ENCODE peak calls at places on chromosomes 5 and 9, in five cellular contexts. J, I, C, Q and F are unnamed samples.

GRCh38 chr5:7754997-7755596 is 95.8 kb downstream of the CFAP90 start:
- DNase-seq in J (no peak), I (no peak), C (no peak), Q (peak), F (peak)

GRCh38 chr5:45411971-45412612 is 284.1 kb downstream of the HCN1 start:
- DNase-seq in J (no peak), I (no peak), C (no peak), Q (peak), F (no peak)

GRCh38 chr9:6171667-6172066 is 43.9 kb upstream of the IL33 start:
- DNase-seq in J (no peak), I (no peak), C (no peak), Q (no peak), F (no peak)

GRCh38 chr5:43623048-43623447 is 20.1 kb downstream of the NNT start:
- DNase-seq in J (no peak), I (no peak), C (no peak), Q (no peak), F (no peak)

GRCh38 chr9:5389109-5389732 is 48.5 kb downstream of the PLGRKT start:
- DNase-seq in J (peak), I (no peak), C (no peak), Q (peak), F (no peak)

GRCh38 chr5:66807743-66808142 is 211.6 kb downstream of the MAST4 start:
- DNase-seq in J (no peak), I (no peak), C (no peak), Q (peak), F (no peak)

GRCh38 chr5:134053840-134054338 is 49.1 kb upstream of the VDAC1 start:
- DNase-seq in J (peak), I (no peak), C (no peak), Q (peak), F (no peak)

GRCh38 chr5:181187500-181188213 is 17.3 kb downstream of the TRIM7 start:
- DNase-seq in J (no peak), I (no peak), C (no peak), Q (peak), F (peak)

GRCh38 chr5:1104327-1105006 is 7.4 kb downstream of the SLC12A7 start:
- DNase-seq in J (peak), I (no peak), C (no peak), Q (no peak), F (no peak)

GRCh38 chr9:98097836-98098235 is 21.2 kb downstream of the TRIM14 start:
- DNase-seq in J (no peak), I (no peak), C (no peak), Q (no peak), F (no peak)

GRCh38 chr5:96148376-96148775 is 186.7 kb upstream of the ELL2 start:
- DNase-seq in J (no peak), I (no peak), C (no peak), Q (no peak), F (no peak)

GRCh38 chr5:179279347-179280094 is 65.7 kb downstream of the ADAMTS2 start:
- DNase-seq in J (no peak), I (no peak), C (no peak), Q (no peak), F (peak)

GRCh38 chr5:122517091-122517490 is 205.1 kb downstream of the SNCAIP start:
- DNase-seq in J (no peak), I (no peak), C (no peak), Q (no peak), F (no peak)

GRCh38 chr9:131146186-131146585 is 20.8 kb downstream of the NUP214 start:
- DNase-seq in J (no peak), I (no peak), C (no peak), Q (no peak), F (no peak)

GRCh38 chr5:31119938-31120641 is 73.4 kb upstream of the CDH6 start:
- DNase-seq in J (no peak), I (no peak), C (no peak), Q (peak), F (no peak)

GRCh38 chr5:92911293-92911692 is 669.7 kb downstream of the NR2F1-AS1 start:
- DNase-seq in J (no peak), I (no peak), C (no peak), Q (no peak), F (no peak)

GRCh38 chr5:174436805-174437204 is 287.6 kb upstream of the MSX2 start:
- DNase-seq in J (no peak), I (no peak), C (no peak), Q (no peak), F (no peak)

GRCh38 chr5:58451732-58452565 is 7.9 kb downstream of the PLK2 start:
- DNase-seq in J (no peak), I (no peak), C (no peak), Q (peak), F (no peak)

GRCh38 chr5:14669975-14670374 is 5.5 kb downstream of the OTULIN start:
- DNase-seq in J (no peak), I (no peak), C (no peak), Q (peak), F (no peak)

GRCh38 chr5:177432905-177433657 is 6.6 kb downstream of the GRK6 start:
- DNase-seq in J (no peak), I (no peak), C (no peak), Q (no peak), F (no peak)

GRCh38 chr9:134321957-134322741 is 4.1 kb upstream of the RXRA start:
- DNase-seq in J (no peak), I (no peak), C (no peak), Q (no peak), F (peak)

GRCh38 chr5:173615884-173616576 is 420 bp downstream of the BOD1 start:
- DNase-seq in J (peak), I (peak), C (no peak), Q (peak), F (peak)

GRCh38 chr5:94884294-94884693 is 265.8 kb downstream of the SLF1 start:
- DNase-seq in J (no peak), I (no peak), C (no peak), Q (no peak), F (no peak)

GRCh38 chr5:177995691-177996595 is at the start of gene PROP1:
- DNase-seq in J (no peak), I (no peak), C (no peak), Q (no peak), F (no peak)

GRCh38 chr9:137488330-137488653 is 29.2 kb upstream of the NSMF start:
- DNase-seq in J (no peak), I (no peak), C (no peak), Q (no peak), F (peak)

GRCh38 chr9:130212543-130213297 is 40.5 kb downstream of the NCS1 start:
- DNase-seq in J (no peak), I (no peak), C (no peak), Q (no peak), F (no peak)

GRCh38 chr9:82421498-82421897 is 432.9 kb downstream of the SPATA31D1 start:
- DNase-seq in J (no peak), I (no peak), C (no peak), Q (no peak), F (no peak)

GRCh38 chr5:10626473-10627013 is 62.7 kb downstream of the ANKRD33B start:
- DNase-seq in J (no peak), I (no peak), C (no peak), Q (peak), F (no peak)